ENCODE peak calls at places on chromosomes 7 and 10, in five cellular contexts. Q is activated T-cell treated with anti-CD3 and anti-CD28 coated beads for 48 hours, A is T-helper 2 cell, W is OCI-LY7, X is hepatocyte. K is an unnamed sample.

GRCh38 chr7:116669769-116670168 is 2.2 kb upstream of the MET start:
- DNase-seq in Q (no peak), A (no peak), W (no peak), X (no peak), K (no peak)

GRCh38 chr10:16644146-16644545 is 122.5 kb upstream of the C1QL3 start:
- DNase-seq in Q (no peak), A (no peak), W (no peak), X (no peak), K (no peak)

GRCh38 chr7:26525413-26526287 is 234.0 kb downstream of the SNX10 start:
- DNase-seq in Q (no peak), A (no peak), W (no peak), X (no peak), K (no peak)

GRCh38 chr10:121448768-121449456 is 149.3 kb downstream of the FGFR2 start:
- DNase-seq in Q (no peak), A (no peak), W (no peak), X (no peak), K (peak)

GRCh38 chr7:8295638-8296361 is 33.8 kb upstream of the ICA1 start:
- DNase-seq in Q (no peak), A (no peak), W (peak), X (peak), K (peak)

GRCh38 chr7:112997831-112998230 is 88.8 kb downstream of the GPR85 start:
- DNase-seq in Q (no peak), A (no peak), W (no peak), X (no peak), K (no peak)

GRCh38 chr10:12221323-12222298 is 25.6 kb downstream of the CDC123 start:
- DNase-seq in Q (no peak), A (no peak), W (no peak), X (no peak), K (peak)

GRCh38 chr10:95445223-95445836 is 115.8 kb downstream of the SORBS1 start:
- DNase-seq in Q (no peak), A (no peak), W (no peak), X (peak), K (peak)

GRCh38 chr10:118840776-118841468 is 86.2 kb upstream of the CACUL1 start:
- DNase-seq in Q (no peak), A (no peak), W (no peak), X (no peak), K (no peak)

GRCh38 chr10:3499120-3499519 is 285.9 kb downstream of the KLF6 start:
- DNase-seq in Q (no peak), A (no peak), W (no peak), X (no peak), K (no peak)

GRCh38 chr7:89826574-89826973 is 327.7 kb upstream of the STEAP1 start:
- DNase-seq in Q (no peak), A (no peak), W (no peak), X (no peak), K (no peak)

GRCh38 chr10:101467286-101467770 is 113.4 kb downstream of the BTRC start:
- DNase-seq in Q (no peak), A (no peak), W (peak), X (peak), K (peak)

GRCh38 chr10:8034666-8035640 is 19.5 kb upstream of the GATA3 start:
- DNase-seq in Q (no peak), A (no peak), W (no peak), X (no peak), K (no peak)

GRCh38 chr10:124294811-124295770 is 123.6 kb downstream of the OAT start:
- DNase-seq in Q (no peak), A (no peak), W (no peak), X (no peak), K (no peak)

GRCh38 chr10:29277296-29277695 is 11.6 kb upstream of the LYZL1 start:
- DNase-seq in Q (no peak), A (no peak), W (no peak), X (no peak), K (no peak)

GRCh38 chr10:47374611-47375536 is 9.2 kb downstream of the ZNF488 start:
- DNase-seq in Q (no peak), A (no peak), W (no peak), X (no peak), K (no peak)

GRCh38 chr10:31977440-31978157 is 49.0 kb upstream of the ARHGAP12 start:
- DNase-seq in Q (no peak), A (no peak), W (peak), X (no peak), K (no peak)

GRCh38 chr10:12350167-12350872 is 973 bp downstream of the CAMK1D start:
- DNase-seq in Q (peak), A (peak), W (peak), X (peak), K (peak)

K was measured in small intestine.